ENCODE peak calls at places on chromosomes 4 and X, in seven cellular contexts. One of them, this sample, is unnamed.

GRCh38 chr4:152626790-152627189 is 53.0 kb downstream of the TMEM154 start:
- DNase-seq in neural crest cell: no peak
- DNase-seq in AG04450: no peak
- DNase-seq in kidney: no peak
- DNase-seq in cardiac fibroblast: no peak
- DNase-seq in left lung: no peak
- DNase-seq in astrocyte of the spinal cord: no peak
- DNase-seq in this sample: no peak

GRCh38 chr4:7960790-7961655 is 21.4 kb upstream of the AFAP1 start:
- DNase-seq in neural crest cell: no peak
- DNase-seq in AG04450: peak; percentile 99
- DNase-seq in kidney: no peak
- DNase-seq in cardiac fibroblast: peak; percentile 98
- DNase-seq in left lung: no peak
- DNase-seq in astrocyte of the spinal cord: peak; percentile 99
- DNase-seq in this sample: no peak

GRCh38 chr4:118352843-118353373 is at the start of gene PRSS12:
- DNase-seq in neural crest cell: peak; percentile 81
- DNase-seq in AG04450: peak; percentile 41
- DNase-seq in kidney: peak; percentile 83
- DNase-seq in cardiac fibroblast: peak; percentile 47
- DNase-seq in left lung: peak; percentile 94
- DNase-seq in astrocyte of the spinal cord: peak; percentile 64
- DNase-seq in this sample: peak; percentile 92

GRCh38 chr4:159077702-159078495 is 25.0 kb upstream of the RAPGEF2 start:
- DNase-seq in neural crest cell: no peak
- DNase-seq in AG04450: no peak
- DNase-seq in kidney: no peak
- DNase-seq in cardiac fibroblast: no peak
- DNase-seq in left lung: no peak
- DNase-seq in astrocyte of the spinal cord: peak; percentile 47
- DNase-seq in this sample: no peak

GRCh38 chr4:3461515-3462291 is 1.4 kb upstream of the DOK7 start:
- DNase-seq in neural crest cell: no peak
- DNase-seq in AG04450: no peak
- DNase-seq in kidney: peak; percentile 95
- DNase-seq in cardiac fibroblast: peak; percentile 35
- DNase-seq in left lung: peak; percentile 88
- DNase-seq in astrocyte of the spinal cord: no peak
- DNase-seq in this sample: no peak

GRCh38 chrX:141733371-141733770 is 34.8 kb upstream of the SPANXD start:
- DNase-seq in neural crest cell: no peak
- DNase-seq in AG04450: no peak
- DNase-seq in kidney: no peak
- DNase-seq in cardiac fibroblast: no peak
- DNase-seq in left lung: no peak
- DNase-seq in astrocyte of the spinal cord: peak; percentile 45
- DNase-seq in this sample: no peak

GRCh38 chr4:156685308-156685707 is 286.3 kb downstream of the PDGFC start:
- DNase-seq in neural crest cell: no peak
- DNase-seq in AG04450: no peak
- DNase-seq in kidney: no peak
- DNase-seq in cardiac fibroblast: no peak
- DNase-seq in left lung: no peak
- DNase-seq in astrocyte of the spinal cord: no peak
- DNase-seq in this sample: no peak

GRCh38 chr4:8340721-8341680 is 71.4 kb downstream of the HTRA3 start:
- DNase-seq in neural crest cell: no peak
- DNase-seq in AG04450: no peak
- DNase-seq in kidney: peak; percentile 82
- DNase-seq in cardiac fibroblast: peak; percentile 40
- DNase-seq in left lung: peak; percentile 37
- DNase-seq in astrocyte of the spinal cord: no peak
- DNase-seq in this sample: peak; percentile 50

GRCh38 chr4:165700855-165701254 is 172.2 kb upstream of the TLL1 start:
- DNase-seq in neural crest cell: no peak
- DNase-seq in AG04450: no peak
- DNase-seq in kidney: no peak
- DNase-seq in cardiac fibroblast: no peak
- DNase-seq in left lung: no peak
- DNase-seq in astrocyte of the spinal cord: no peak
- DNase-seq in this sample: no peak

GRCh38 chr4:73434311-73434710 is 1.7 kb upstream of the AFP start:
- DNase-seq in neural crest cell: no peak
- DNase-seq in AG04450: no peak
- DNase-seq in kidney: no peak
- DNase-seq in cardiac fibroblast: peak; percentile 17
- DNase-seq in left lung: no peak
- DNase-seq in astrocyte of the spinal cord: no peak
- DNase-seq in this sample: no peak

GRCh38 chrX:97070346-97070745 is 186.6 kb downstream of the RPA4 start:
- DNase-seq in neural crest cell: no peak
- DNase-seq in AG04450: no peak
- DNase-seq in kidney: no peak
- DNase-seq in cardiac fibroblast: peak; percentile 2
- DNase-seq in left lung: no peak
- DNase-seq in astrocyte of the spinal cord: peak; percentile 6
- DNase-seq in this sample: no peak

GRCh38 chr4:82287720-82288119 is 86.1 kb downstream of the HNRNPD start:
- DNase-seq in neural crest cell: no peak
- DNase-seq in AG04450: no peak
- DNase-seq in kidney: no peak
- DNase-seq in cardiac fibroblast: no peak
- DNase-seq in left lung: no peak
- DNase-seq in astrocyte of the spinal cord: no peak
- DNase-seq in this sample: no peak

GRCh38 chrX:99938464-99938863 is 471.6 kb downstream of the PCDH19 start:
- DNase-seq in neural crest cell: no peak
- DNase-seq in AG04450: no peak
- DNase-seq in kidney: peak; percentile 43
- DNase-seq in cardiac fibroblast: no peak
- DNase-seq in left lung: no peak
- DNase-seq in astrocyte of the spinal cord: no peak
- DNase-seq in this sample: no peak

GRCh38 chr4:84971319-84971932 is 4.9 kb upstream of the WDFY3 start:
- DNase-seq in neural crest cell: no peak
- DNase-seq in AG04450: no peak
- DNase-seq in kidney: no peak
- DNase-seq in cardiac fibroblast: peak; percentile 77
- DNase-seq in left lung: no peak
- DNase-seq in astrocyte of the spinal cord: peak; percentile 69
- DNase-seq in this sample: no peak

GRCh38 chr4:159098482-159099127 is 4.3 kb upstream of the RAPGEF2 start:
- DNase-seq in neural crest cell: no peak
- DNase-seq in AG04450: no peak
- DNase-seq in kidney: no peak
- DNase-seq in cardiac fibroblast: no peak
- DNase-seq in left lung: no peak
- DNase-seq in astrocyte of the spinal cord: no peak
- DNase-seq in this sample: no peak

GRCh38 chrX:15310117-15310516 is 5.3 kb downstream of the ASB11 start:
- DNase-seq in neural crest cell: no peak
- DNase-seq in AG04450: no peak
- DNase-seq in kidney: no peak
- DNase-seq in cardiac fibroblast: peak; percentile 81
- DNase-seq in left lung: no peak
- DNase-seq in astrocyte of the spinal cord: no peak
- DNase-seq in this sample: no peak

GRCh38 chrX:41350150-41350975 is 16.4 kb downstream of the DDX3X start:
- DNase-seq in neural crest cell: no peak
- DNase-seq in AG04450: no peak
- DNase-seq in kidney: no peak
- DNase-seq in cardiac fibroblast: peak; percentile 36
- DNase-seq in left lung: no peak
- DNase-seq in astrocyte of the spinal cord: peak; percentile 48
- DNase-seq in this sample: no peak

GRCh38 chr4:94532016-94532789 is 80.5 kb downstream of the PDLIM5 start:
- DNase-seq in neural crest cell: no peak
- DNase-seq in AG04450: no peak
- DNase-seq in kidney: no peak
- DNase-seq in cardiac fibroblast: no peak
- DNase-seq in left lung: no peak
- DNase-seq in astrocyte of the spinal cord: no peak
- DNase-seq in this sample: no peak

GRCh38 chr4:153759407-153760226 is at the start of gene RNF175:
- DNase-seq in neural crest cell: no peak
- DNase-seq in AG04450: no peak
- DNase-seq in kidney: no peak
- DNase-seq in cardiac fibroblast: no peak
- DNase-seq in left lung: peak; percentile 85
- DNase-seq in astrocyte of the spinal cord: no peak
- DNase-seq in this sample: no peak

GRCh38 chrX:108537005-108537404 is 97.4 kb downstream of the COL4A5 start:
- DNase-seq in neural crest cell: peak; percentile 31
- DNase-seq in AG04450: no peak
- DNase-seq in kidney: no peak
- DNase-seq in cardiac fibroblast: peak; percentile 62
- DNase-seq in left lung: no peak
- DNase-seq in astrocyte of the spinal cord: peak; percentile 45
- DNase-seq in this sample: no peak

GRCh38 chr4:3869661-3870566 is 103.7 kb downstream of the ADRA2C start:
- DNase-seq in neural crest cell: no peak
- DNase-seq in AG04450: no peak
- DNase-seq in kidney: no peak
- DNase-seq in cardiac fibroblast: no peak
- DNase-seq in left lung: peak; percentile 49
- DNase-seq in astrocyte of the spinal cord: no peak
- DNase-seq in this sample: no peak

GRCh38 chrX:96611619-96612362 is 72.9 kb upstream of the DIAPH2 start:
- DNase-seq in neural crest cell: no peak
- DNase-seq in AG04450: no peak
- DNase-seq in kidney: no peak
- DNase-seq in cardiac fibroblast: peak; percentile 19
- DNase-seq in left lung: no peak
- DNase-seq in astrocyte of the spinal cord: peak; percentile 14
- DNase-seq in this sample: no peak

DNA sequence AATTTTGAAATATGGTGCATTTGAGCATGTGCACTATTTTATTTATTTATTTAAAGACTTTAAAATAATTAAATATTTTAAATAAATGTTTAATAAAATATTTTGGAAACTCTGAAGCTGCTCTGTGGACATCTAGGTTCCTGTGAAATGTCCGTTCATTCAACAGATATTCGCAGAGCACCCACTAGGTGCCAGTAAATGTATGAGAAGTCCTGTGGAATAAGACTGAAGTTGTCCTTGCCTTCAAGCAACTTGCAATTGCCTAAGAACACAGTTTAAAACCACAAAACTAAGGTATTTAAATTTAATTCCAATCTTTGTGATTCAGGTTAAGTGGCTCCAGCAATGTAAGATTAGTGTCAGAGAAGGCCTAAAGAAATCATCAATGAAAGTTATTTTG is 306.7 kb downstream of the GBA3 start:
- DNase-seq in neural crest cell: no peak
- DNase-seq in AG04450: no peak
- DNase-seq in kidney: no peak
- DNase-seq in cardiac fibroblast: peak; percentile 17
- DNase-seq in left lung: no peak
- DNase-seq in astrocyte of the spinal cord: peak; percentile 13
- DNase-seq in this sample: no peak
- TF ChIP-seq CTCF in neural crest cell: no peak
- TF ChIP-seq CTCF in AG04450: no peak
- TF ChIP-seq CTCF in kidney: peak; percentile 3
- TF ChIP-seq CTCF in cardiac fibroblast: no peak
- TF ChIP-seq CTCF in left lung: no peak
- TF ChIP-seq CTCF in astrocyte of the spinal cord: peak; percentile 17
- TF ChIP-seq CTCF in this sample: no peak

GRCh38 chrX:153549807-153550206 is 32.4 kb downstream of the ATP2B3 start:
- DNase-seq in neural crest cell: no peak
- DNase-seq in AG04450: no peak
- DNase-seq in kidney: no peak
- DNase-seq in cardiac fibroblast: no peak
- DNase-seq in left lung: no peak
- DNase-seq in astrocyte of the spinal cord: no peak
- DNase-seq in this sample: no peak
- TF ChIP-seq CTCF in neural crest cell: no peak
- TF ChIP-seq CTCF in AG04450: no peak
- TF ChIP-seq CTCF in kidney: no peak
- TF ChIP-seq CTCF in cardiac fibroblast: no peak
- TF ChIP-seq CTCF in left lung: no peak
- TF ChIP-seq CTCF in astrocyte of the spinal cord: no peak
- TF ChIP-seq CTCF in this sample: no peak

DNA sequence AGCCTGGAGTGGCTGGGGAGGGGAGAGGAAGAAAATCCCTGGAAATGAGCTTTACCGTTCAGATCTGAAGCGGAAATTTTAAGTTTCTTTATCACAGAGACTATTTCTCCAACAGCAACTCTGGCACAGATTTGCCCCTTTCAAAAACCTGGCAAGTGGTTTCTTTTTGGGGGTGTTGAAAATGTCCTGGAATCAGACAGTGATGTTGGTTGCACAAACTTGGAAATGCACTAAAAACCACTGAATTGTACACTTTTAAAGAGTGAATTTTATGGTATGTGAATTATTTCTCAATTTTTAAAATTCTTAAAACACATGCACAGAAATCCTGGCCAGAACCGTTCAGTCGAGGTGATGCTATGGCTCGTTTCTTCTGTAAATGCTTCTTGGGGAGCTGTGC is 121.2 kb upstream of the RBPJ start:
- DNase-seq in neural crest cell: no peak
- DNase-seq in AG04450: no peak
- DNase-seq in kidney: no peak
- DNase-seq in cardiac fibroblast: peak; percentile 39
- DNase-seq in left lung: no peak
- DNase-seq in astrocyte of the spinal cord: no peak
- DNase-seq in this sample: no peak
- TF ChIP-seq CTCF in neural crest cell: no peak
- TF ChIP-seq CTCF in AG04450: no peak
- TF ChIP-seq CTCF in kidney: no peak
- TF ChIP-seq CTCF in cardiac fibroblast: no peak
- TF ChIP-seq CTCF in left lung: no peak
- TF ChIP-seq CTCF in astrocyte of the spinal cord: no peak
- TF ChIP-seq CTCF in this sample: no peak

GRCh38 chr4:168832746-168833575 is 177.1 kb downstream of the CBR4 start:
- DNase-seq in neural crest cell: peak; percentile 46
- DNase-seq in AG04450: no peak
- DNase-seq in kidney: peak; percentile 87
- DNase-seq in cardiac fibroblast: peak; percentile 35
- DNase-seq in left lung: peak; percentile 80
- DNase-seq in astrocyte of the spinal cord: peak; percentile 45
- DNase-seq in this sample: no peak
- TF ChIP-seq CTCF in neural crest cell: peak; percentile 27
- TF ChIP-seq CTCF in AG04450: peak; percentile 45
- TF ChIP-seq CTCF in kidney: no peak
- TF ChIP-seq CTCF in cardiac fibroblast: peak; percentile 31
- TF ChIP-seq CTCF in left lung: no peak
- TF ChIP-seq CTCF in astrocyte of the spinal cord: peak; percentile 52
- TF ChIP-seq CTCF in this sample: peak; percentile 67

This sample was measured in chondrocyte.